ENCODE peak calls at places on chromosome 10, in four cellular contexts. P is GM12878, E is H1, O is SK-N-SH. L is an unnamed sample.
A peak's percentile ranks its signal among the peaks of the same experiment; 100 is the strongest.

GRCh38 chr10:87842776-87843497 is 20.4 kb downstream of the KLLN start:
- DNase-seq in O (no peak), E (no peak), P (no peak), L (no peak)

GRCh38 chr10:35092851-35093250 is 2.7 kb upstream of the CUL2 start:
- DNase-seq in E (no peak), O (no peak), P (no peak), L (peak; percentile 32)

GRCh38 chr10:20890491-20891337 is 6.4 kb downstream of the NEBL start:
- DNase-seq in O (no peak), P (no peak), E (no peak), L (no peak)

GRCh38 chr10:30056281-30056680 is 3.1 kb downstream of the JCAD start:
- DNase-seq in P (no peak), E (no peak), O (no peak), L (no peak)

GRCh38 chr10:16182688-16183087 is 254.1 kb upstream of the PTER start:
- DNase-seq in O (peak; percentile 17), E (no peak), P (no peak), L (no peak)

GRCh38 chr10:89389254-89389653 is 3.2 kb upstream of the IFIT1 start:
- DNase-seq in E (no peak), O (peak; percentile 41), P (no peak), L (no peak)

GRCh38 chr10:14389981-14390590 is 59.4 kb upstream of the FRMD4A start:
- DNase-seq in P (peak; percentile 83), E (no peak), O (no peak), L (no peak)

GRCh38 chr10:113524539-113525490 is 28.0 kb upstream of the HABP2 start:
- DNase-seq in E (no peak), O (no peak), P (no peak), L (no peak)

GRCh38 chr10:34780818-34781380 is 34.2 kb downstream of the PARD3 start:
- DNase-seq in E (no peak), P (peak; percentile 47), O (peak; percentile 61), L (no peak)

GRCh38 chr10:64277536-64277935 is 756.3 kb downstream of the REEP3 start:
- DNase-seq in E (no peak), O (no peak), P (no peak), L (no peak)

GRCh38 chr10:108911814-108912541 is 1011.3 kb downstream of the XPNPEP1 start:
- DNase-seq in E (peak; percentile 94), P (no peak), O (peak; percentile 72), L (no peak)

GRCh38 chr10:77304192-77304591 is 333.4 kb downstream of the KCNMA1 start:
- DNase-seq in E (no peak), P (no peak), O (no peak), L (no peak)

DNA sequence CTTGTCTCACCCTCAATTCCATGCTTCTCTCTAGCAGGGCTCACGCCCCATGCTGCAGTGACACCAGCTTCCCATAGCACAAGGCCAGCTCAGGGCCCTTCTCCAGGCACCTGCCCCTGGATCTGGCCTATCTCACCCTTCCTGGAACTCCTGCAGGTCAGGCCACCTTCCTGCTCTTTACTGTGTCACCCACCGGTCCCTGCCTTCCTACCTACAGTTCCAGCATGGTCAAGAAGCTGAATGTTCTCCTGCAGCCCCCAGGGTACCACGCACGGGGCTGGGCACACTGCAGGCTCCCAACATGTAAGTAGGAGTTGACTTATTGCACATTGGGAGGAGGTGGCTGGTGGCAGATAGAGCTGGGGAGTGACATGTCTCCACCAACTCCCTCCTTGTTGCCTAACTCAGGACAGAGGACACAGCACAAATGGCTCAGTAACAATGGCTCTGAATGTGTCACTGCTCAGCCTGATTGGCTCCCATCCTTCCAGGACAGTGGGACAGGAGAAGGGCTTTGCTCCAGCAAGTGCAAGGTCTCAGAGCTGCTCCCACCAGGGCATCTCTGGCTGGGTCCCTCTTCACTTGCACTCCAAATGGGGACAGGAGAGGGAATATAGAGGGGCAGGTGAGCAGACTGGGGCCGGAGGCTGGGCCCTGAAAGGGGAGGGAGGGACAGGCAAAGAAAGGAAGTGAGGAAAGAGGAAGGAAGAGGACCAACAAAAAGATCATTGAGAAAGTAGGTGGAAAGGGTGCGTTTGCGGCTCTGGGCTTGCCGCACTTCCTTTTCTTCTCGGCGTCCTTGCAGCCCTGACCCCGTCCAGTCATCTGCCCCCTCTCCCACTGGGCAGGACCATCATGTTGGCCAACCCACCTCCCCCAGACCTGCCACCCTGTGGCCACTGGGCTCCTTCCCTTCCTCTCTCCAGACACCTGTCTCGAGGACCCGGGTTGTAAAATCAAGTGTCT is 14.3 kb downstream of the ITPRIP start:
- DNase-seq in O (no peak), P (no peak), E (no peak), L (peak; percentile 94)
- TF ChIP-seq GABPA in O (no peak), P (no peak), E (no peak), L (peak; percentile 39)

DNA sequence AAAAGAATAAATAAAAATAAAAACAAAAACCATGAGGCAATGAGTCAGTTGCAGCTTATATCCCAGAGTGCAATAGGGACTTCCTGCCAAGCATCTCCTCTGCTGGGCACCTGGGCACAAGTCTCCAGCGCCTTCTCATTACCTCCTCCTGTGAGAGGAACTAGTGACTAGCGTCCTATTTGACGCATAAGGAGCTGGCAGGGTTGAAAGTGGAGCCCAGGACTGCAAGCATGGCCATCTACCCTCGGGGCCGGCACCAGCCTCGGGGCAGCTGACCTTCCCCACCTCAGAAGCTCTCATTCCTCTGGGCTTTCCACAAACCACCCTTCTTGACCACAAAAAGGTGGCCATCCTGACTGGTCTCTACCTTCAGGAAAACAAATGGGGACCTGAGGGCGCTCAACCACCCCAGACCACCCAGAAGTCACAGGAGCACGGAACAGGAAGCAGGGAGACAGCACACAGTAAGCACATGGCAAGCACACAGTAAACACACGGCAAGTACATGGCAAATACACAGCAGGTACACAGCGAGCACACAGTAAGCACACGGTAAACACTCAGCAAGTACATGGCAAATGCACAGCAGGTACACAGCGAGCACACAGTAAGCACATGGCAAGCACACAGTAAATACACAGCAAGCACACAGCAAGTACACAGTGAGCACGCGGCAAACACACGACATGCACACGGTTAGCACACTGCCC is 19.1 kb downstream of the CTBP2 start:
- DNase-seq in P (no peak), O (no peak), E (no peak), L (no peak)
- TF ChIP-seq POLR2AphosphoS5 in P (no peak), O (no peak), E (peak; percentile 51), L (no peak)

GRCh38 chr10:25068152-25069058 is 52.0 kb downstream of the THNSL1 start:
- DNase-seq in O (no peak), P (no peak), E (no peak), L (no peak)
- H3K27me3 ChIP-seq in O (no peaks in the 10 kb centered on the region), P (no peaks in the 10 kb centered on the region), E (peaks cover 46% of the 10 kb centered on the region), L (no peaks in the 10 kb centered on the region)

GRCh38 chr10:61863981-61864380 is 37.5 kb upstream of the ARID5B start:
- DNase-seq in O (no peak), E (no peak), P (no peak), L (no peak)

GRCh38 chr10:61857746-61858145 is 43.8 kb upstream of the ARID5B start:
- DNase-seq in E (no peak), P (no peak), O (no peak), L (no peak)

GRCh38 chr10:61860964-61861758 is 40.3 kb upstream of the ARID5B start:
- DNase-seq in P (no peak), O (no peak), E (no peak), L (no peak)

GRCh38 chr10:61855771-61856170 is 45.7 kb upstream of the ARID5B start:
- DNase-seq in O (no peak), P (no peak), E (no peak), L (no peak)

GRCh38 chr10:61859786-61860185 is 41.7 kb upstream of the ARID5B start:
- DNase-seq in E (no peak), P (no peak), O (no peak), L (no peak)
- TF ChIP-seq GABPA in E (no peak), P (no peak), O (no peak), L (no peak)

GRCh38 chr10:72322280-72323058 is 32.2 kb downstream of the DNAJB12 start:
- DNase-seq in E (no peak), O (no peak), P (no peak), L (no peak)

GRCh38 chr10:72321248-72322029 is 33.3 kb downstream of the DNAJB12 start:
- DNase-seq in E (no peak), P (no peak), O (no peak), L (no peak)

GRCh38 chr10:72322030-72322279 is 32.8 kb downstream of the DNAJB12 start:
- DNase-seq in P (no peak), O (no peak), E (no peak), L (no peak)

GRCh38 chr10:72319416-72320254 is 35.1 kb downstream of the DNAJB12 start:
- DNase-seq in P (no peak), E (peak; percentile 83), O (peak; percentile 91), L (peak; percentile 95)

GRCh38 chr10:72320676-72321247 is 34.0 kb downstream of the DNAJB12 start:
- DNase-seq in O (peak; percentile 86), E (peak; percentile 76), P (peak; percentile 95), L (peak; percentile 99)
- TF ChIP-seq POLR2AphosphoS5 in O (peak; percentile 91), E (peak; percentile 75), P (peak; percentile 73), L (peak; percentile 96)

GRCh38 chr10:62755662-62756653 is 48.6 kb upstream of the ADO start:
- DNase-seq in P (no peak), O (no peak), E (no peak), L (no peak)
- H3K27me3 ChIP-seq in P (no peaks in the 10 kb centered on the region), O (no peaks in the 10 kb centered on the region), E (no peaks in the 10 kb centered on the region), L (no peaks in the 10 kb centered on the region)

DNA sequence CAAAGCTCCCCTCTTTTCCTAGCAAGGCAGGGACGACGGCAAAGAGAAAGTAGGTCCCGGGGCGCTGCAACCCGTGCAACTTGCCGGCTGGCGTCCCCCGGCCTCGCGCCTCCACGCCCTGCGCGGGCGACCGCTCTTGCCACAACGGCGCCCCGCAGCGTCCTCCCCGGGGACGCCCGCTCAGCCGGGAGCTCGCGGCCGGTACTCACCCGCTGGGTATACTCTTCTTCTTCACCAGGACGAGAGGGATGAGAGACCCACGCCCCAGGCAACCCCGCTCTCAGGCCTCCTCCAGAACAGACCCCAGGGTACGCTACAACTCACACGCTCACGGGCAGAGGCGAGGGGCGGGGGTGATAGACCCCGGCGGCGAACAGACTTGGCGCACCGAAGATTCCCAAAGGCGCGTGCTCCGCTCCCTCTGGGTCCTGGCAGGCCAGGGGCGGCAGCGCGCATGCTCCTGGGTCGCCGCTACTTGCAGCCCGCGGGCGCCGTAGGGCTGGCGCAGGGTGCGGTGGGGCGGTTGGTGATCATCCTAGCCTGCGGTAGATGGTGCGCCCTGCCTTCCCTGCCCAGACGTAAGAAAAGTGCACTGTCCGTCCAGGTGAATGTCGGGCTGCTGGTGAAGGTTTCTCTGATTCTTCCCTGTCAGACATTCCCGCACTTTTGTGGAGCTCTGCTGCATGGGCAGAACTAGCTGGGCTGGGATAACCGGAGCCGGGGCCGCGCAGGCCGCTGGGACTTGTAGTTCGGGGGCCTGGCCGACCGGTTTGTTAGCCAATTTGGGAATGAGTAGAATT is at the start of gene CC2D2B:
- DNase-seq in P (peak; percentile 27), O (peak; percentile 94), E (peak; percentile 91), L (peak; percentile 83)
- TF ChIP-seq GABPA in P (no peak), O (peak; percentile 52), E (no peak), L (no peak)